ENCODE peak calls at places on chromosomes 2 and 18, in four cellular contexts. Y is mammary epithelial cell, W is DND-41, L is uterus. S is an unnamed sample.

GRCh38 chr2:161369311-161369710 is 46.8 kb upstream of the TBR1 start:
- DNase-seq in W (no peak), Y (no peak), L (no peak), S (no peak)

GRCh38 chr2:224847961-224848850 is 132.0 kb upstream of the CCDC195 start:
- DNase-seq in W (no peak), Y (peak; percentile 84), L (no peak), S (no peak)

GRCh38 chr2:216108310-216108966 is 710 bp upstream of the XRCC5 start:
- DNase-seq in L (no peak), W (peak; percentile 18), Y (peak; percentile 14), S (no peak)

GRCh38 chr2:139201516-139201915 is 421.3 kb upstream of the NXPH2 start:
- DNase-seq in W (no peak), Y (no peak), L (no peak), S (no peak)

GRCh38 chr2:240739797-240740196 is 48.1 kb downstream of the AQP12A start:
- DNase-seq in L (no peak), W (peak; percentile 16), Y (no peak), S (no peak)

GRCh38 chr18:31931163-31931885 is 11.6 kb downstream of the TRAPPC8 start:
- DNase-seq in L (no peak), Y (no peak), W (no peak), S (no peak)

GRCh38 chr18:26008096-26008495 is 82.3 kb downstream of the SS18 start:
- DNase-seq in L (no peak), W (no peak), Y (no peak), S (no peak)

GRCh38 chr2:101272045-101272784 is 19.5 kb downstream of the CNOT11 start:
- DNase-seq in W (no peak), L (no peak), Y (no peak), S (no peak)

GRCh38 chr2:160293401-160293911 is 93.4 kb upstream of the ITGB6 start:
- DNase-seq in Y (peak; percentile 90), L (peak; percentile 34), W (no peak), S (no peak)

GRCh38 chr2:126300348-126300747 is 355.6 kb upstream of the GYPC start:
- DNase-seq in L (no peak), Y (no peak), W (no peak), S (no peak)

GRCh38 chr2:182068811-182069210 is 83.2 kb downstream of the PPP1R1C start:
- DNase-seq in L (no peak), Y (no peak), W (no peak), S (no peak)

GRCh38 chr2:173791502-173791901 is 173.7 kb downstream of the SP3 start:
- DNase-seq in W (no peak), Y (no peak), L (no peak), S (no peak)

DNA sequence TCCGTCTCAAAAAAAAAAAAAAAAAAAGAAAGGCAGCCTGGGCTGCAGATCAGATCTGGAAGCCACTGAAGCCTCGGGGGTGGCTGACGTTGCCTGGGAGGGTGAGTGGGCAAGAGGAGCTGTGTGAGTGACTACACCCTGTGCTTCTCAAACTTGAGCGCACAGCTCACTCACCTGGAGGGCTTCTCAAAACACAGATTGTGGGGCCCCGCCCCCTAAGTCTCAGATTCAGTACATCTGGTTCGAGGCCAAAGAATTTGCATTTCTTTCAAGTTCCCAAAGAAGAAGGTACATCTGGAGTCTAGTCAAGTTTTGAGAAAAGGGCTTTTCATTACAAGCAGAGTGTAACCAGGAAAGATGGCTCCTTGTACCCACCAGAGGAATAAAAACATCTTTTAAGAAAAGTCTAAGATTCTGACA is 97.7 kb upstream of the CAB39 start:
- DNase-seq in L (no peak), W (no peak), Y (peak; percentile 62), S (no peak)
- H3K4me3 ChIP-seq in L (no peak overlapping the region), W (no peak overlapping the region), Y (no peak overlapping the region), S (no peak overlapping the region)

GRCh38 chr2:37143986-37144385 is 12.8 kb downstream of the EIF2AK2 start:
- DNase-seq in Y (no peak), W (no peak), L (no peak), S (no peak)
- H3K36me3 ChIP-seq in Y (peaks cover 20% of the 10 kb centered on the region), W (peaks cover 93% of the 10 kb centered on the region), L (no peaks in the 10 kb centered on the region), S (no peaks in the 10 kb centered on the region)

DNA sequence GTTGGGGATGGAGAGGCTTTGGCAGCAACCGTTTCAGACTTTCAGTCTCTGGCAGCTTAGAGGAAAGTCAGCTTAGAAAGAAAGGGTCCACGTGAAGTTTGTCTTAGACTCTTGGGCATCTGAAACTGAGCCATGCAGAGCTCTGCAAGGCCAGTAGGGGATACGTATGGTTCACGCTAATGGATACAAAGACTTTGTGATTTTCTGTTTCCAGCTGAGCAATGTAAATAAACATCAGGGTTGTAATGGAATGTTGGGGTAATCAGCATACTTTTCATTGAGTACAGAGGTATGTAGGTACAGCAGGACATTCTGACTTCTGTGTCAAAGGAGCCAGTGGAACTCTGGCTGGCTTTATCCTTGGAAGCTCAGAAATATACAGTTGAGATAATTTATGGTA is 31.0 kb downstream of the RALB start:
- DNase-seq in W (no peak), L (no peak), Y (no peak), S (peak; percentile 10)
- TF ChIP-seq CTCF in W (no peak), L (no peak), Y (no peak), S (peak; percentile 36)

GRCh38 chr18:10131036-10131774 is 217.4 kb downstream of the VAPA start:
- DNase-seq in W (no peak), L (no peak), Y (no peak), S (no peak)
- H3K4me3 ChIP-seq in W (no peak overlapping the region), L (no peak overlapping the region), Y (no peak overlapping the region), S (peak overlapping the region; percentile 26)

GRCh38 chr18:48792611-48793368 is 158.0 kb downstream of the SMAD7 start:
- DNase-seq in L (peak; percentile 5), W (no peak), Y (no peak), S (no peak)
- H3K36me3 ChIP-seq in L (no peaks in the 10 kb centered on the region), W (no peaks in the 10 kb centered on the region), Y (no peaks in the 10 kb centered on the region), S (no peaks in the 10 kb centered on the region)

GRCh38 chr2:29014331-29014730 is 33.2 kb downstream of the TOGARAM2 start:
- DNase-seq in L (no peak), Y (no peak), W (no peak), S (no peak)

GRCh38 chr2:29012211-29012681 is 31.1 kb downstream of the TOGARAM2 start:
- DNase-seq in Y (no peak), L (peak; percentile 24), W (peak; percentile 62), S (no peak)

GRCh38 chr2:29011650-29012060 is 30.6 kb downstream of the TOGARAM2 start:
- DNase-seq in W (peak; percentile 58), L (peak; percentile 22), Y (no peak), S (no peak)

GRCh38 chr2:29014811-29015414 is 33.8 kb downstream of the TOGARAM2 start:
- DNase-seq in W (peak; percentile 51), Y (peak; percentile 34), L (no peak), S (no peak)

GRCh38 chr2:29013046-29013780 is 32.1 kb downstream of the TOGARAM2 start:
- DNase-seq in Y (no peak), W (no peak), L (no peak), S (no peak)
- TF ChIP-seq CTCF in Y (peak; percentile 35), W (no peak), L (no peak), S (no peak)

DNA sequence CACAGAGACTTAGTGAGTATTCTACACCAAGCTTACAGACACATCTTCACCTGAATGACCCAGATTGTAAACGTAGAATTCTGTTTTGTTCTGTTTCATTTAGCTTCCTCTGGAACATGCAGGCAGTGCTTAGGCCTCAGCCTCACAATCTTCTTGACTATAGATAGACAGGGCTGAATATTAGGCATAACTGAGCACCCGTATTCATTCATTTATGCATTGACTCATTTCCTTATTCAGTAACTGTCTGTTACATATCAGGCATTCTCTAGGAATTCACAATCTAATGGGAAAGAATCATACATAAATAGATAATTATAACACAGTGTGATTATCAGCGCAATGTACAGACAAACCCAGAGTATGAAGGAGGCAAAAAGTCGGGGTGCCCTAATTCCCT is 124.9 kb upstream of the ETAA1 start:
- DNase-seq in W (no peak), Y (no peak), L (no peak), S (no peak)
- H3K4me3 ChIP-seq in W (no peak overlapping the region), Y (no peak overlapping the region), L (no peak overlapping the region), S (no peak overlapping the region)

GRCh38 chr2:104493698-104494097 is 360.2 kb upstream of the POU3F3 start:
- DNase-seq in L (no peak), Y (no peak), W (no peak), S (no peak)
- H3K36me3 ChIP-seq in L (no peaks in the 10 kb centered on the region), Y (no peaks in the 10 kb centered on the region), W (no peaks in the 10 kb centered on the region), S (no peaks in the 10 kb centered on the region)

DNA sequence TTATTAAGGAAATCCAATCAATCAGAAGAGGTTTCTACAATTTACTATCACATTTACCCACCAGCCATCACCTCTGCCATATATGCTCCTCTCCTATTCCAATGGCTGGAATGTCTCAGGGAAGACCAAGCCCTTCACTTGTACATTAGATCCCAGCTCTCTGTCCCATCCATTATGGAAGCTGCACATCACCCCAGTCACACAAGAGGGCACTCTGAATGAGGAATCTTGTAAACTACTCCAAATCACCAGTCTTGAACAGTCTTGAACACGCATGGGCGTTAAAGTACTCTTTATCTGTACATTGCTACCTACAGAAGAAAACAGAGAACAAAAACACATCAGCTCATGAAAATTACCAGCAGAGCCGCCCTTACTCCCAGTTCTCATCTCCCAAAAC is 38.7 kb downstream of the ZC3H8 start:
- DNase-seq in W (no peak), Y (no peak), L (no peak), S (no peak)
- TF ChIP-seq CTCF in W (peak; percentile 31), Y (peak; percentile 40), L (no peak), S (peak; percentile 26)